ENCODE peak calls at places on chromosomes 2 and 18, in six cellular contexts. F, C, O, A, Z and L are unnamed samples.

GRCh38 chr18:54148678-54149077 is 75.8 kb downstream of the MBD2 start:
- DNase-seq in C (no peak), F (no peak), A (no peak), O (no peak), Z (no peak), L (no peak)

GRCh38 chr2:111900859-111901258 is 2.5 kb downstream of the MERTK start:
- DNase-seq in C (no peak), O (no peak), Z (no peak), F (peak), A (no peak), L (no peak)

GRCh38 chr2:8115966-8116365 is 565.9 kb upstream of the ID2 start:
- DNase-seq in O (no peak), Z (no peak), A (no peak), C (no peak), F (peak), L (no peak)

GRCh38 chr18:40624959-40625358 is 1330.1 kb upstream of the PIK3C3 start:
- DNase-seq in Z (no peak), A (no peak), O (no peak), C (no peak), F (no peak), L (no peak)

GRCh38 chr2:166926657-166927056 is 38.4 kb downstream of the XIRP2 start:
- DNase-seq in O (no peak), A (no peak), C (no peak), F (no peak), Z (no peak), L (no peak)

GRCh38 chr2:45960057-45960863 is 308.8 kb downstream of the PRKCE start:
- DNase-seq in Z (no peak), C (no peak), A (no peak), O (no peak), F (no peak), L (no peak)

GRCh38 chr18:54712315-54712714 is 116.0 kb upstream of the RAB27B start:
- DNase-seq in A (no peak), O (no peak), F (peak), C (peak), Z (no peak), L (no peak)

GRCh38 chr18:44681039-44681595 is 429 bp downstream of the SETBP1 start:
- DNase-seq in O (no peak), A (no peak), F (peak), Z (no peak), C (no peak), L (no peak)

GRCh38 chr2:205868773-205869333 is 186.6 kb downstream of the NRP2 start:
- DNase-seq in C (peak), O (no peak), F (no peak), Z (no peak), A (no peak), L (no peak)

GRCh38 chr2:164664070-164664469 is 42.8 kb upstream of the GRB14 start:
- DNase-seq in A (no peak), F (no peak), C (no peak), O (no peak), Z (no peak), L (no peak)

GRCh38 chr2:174965992-174966789 is 39.0 kb downstream of the CHN1 start:
- DNase-seq in Z (no peak), C (no peak), O (no peak), A (no peak), F (peak), L (no peak)

GRCh38 chr2:224973112-224974016 is 68.9 kb downstream of the DOCK10 start:
- DNase-seq in A (peak), Z (no peak), F (peak), O (no peak), C (peak), L (no peak)

GRCh38 chr18:7603259-7604000 is 36.3 kb downstream of the PTPRM start:
- DNase-seq in F (no peak), C (no peak), A (no peak), O (no peak), Z (no peak), L (no peak)

GRCh38 chr2:231190531-231191197 is 7.8 kb upstream of the ARMC9 start:
- DNase-seq in O (no peak), Z (peak), F (peak), A (peak), C (no peak), L (peak)

GRCh38 chr2:38245114-38245641 is 131.9 kb downstream of the ATL2 start:
- DNase-seq in A (no peak), F (peak), C (peak), O (no peak), Z (no peak), L (no peak)

GRCh38 chr18:9684901-9685738 is 23.0 kb upstream of the RAB31 start:
- DNase-seq in Z (peak), C (no peak), F (peak), A (no peak), O (no peak), L (no peak)

GRCh38 chr2:190762569-190762968 is 113.7 kb downstream of the NAB1 start:
- DNase-seq in A (no peak), C (no peak), O (no peak), Z (no peak), F (no peak), L (no peak)

GRCh38 chr2:8515864-8516533 is 165.9 kb upstream of the ID2 start:
- DNase-seq in F (no peak), Z (no peak), A (no peak), C (no peak), O (no peak), L (no peak)

GRCh38 chr2:170498559-170498958 is 216.6 kb upstream of the SP5 start:
- DNase-seq in Z (no peak), O (no peak), C (no peak), F (no peak), A (no peak), L (no peak)

GRCh38 chr2:23312996-23313606 is 71.9 kb upstream of the KLHL29 start:
- DNase-seq in F (no peak), C (no peak), A (no peak), Z (no peak), O (no peak), L (no peak)

GRCh38 chr18:61082976-61083630 is 250.1 kb upstream of the CDH20 start:
- DNase-seq in C (no peak), A (no peak), Z (no peak), F (no peak), O (no peak), L (no peak)

GRCh38 chr18:60534539-60534938 is 162.0 kb upstream of the MC4R start:
- DNase-seq in C (peak), A (no peak), Z (no peak), F (peak), O (no peak), L (no peak)

GRCh38 chr2:119950966-119951365 is 61.9 kb upstream of the EPB41L5 start:
- DNase-seq in F (no peak), C (no peak), O (no peak), A (no peak), Z (no peak), L (no peak)

GRCh38 chr2:156322103-156322671 is 10.3 kb downstream of the NR4A2 start:
- DNase-seq in F (no peak), C (no peak), Z (no peak), A (no peak), O (no peak), L (no peak)

GRCh38 chr2:4091013-4091412 is 387.6 kb downstream of the DCDC2C start:
- DNase-seq in F (no peak), C (no peak), Z (no peak), A (no peak), O (no peak), L (no peak)

GRCh38 chr2:173496746-173497145 is 142.1 kb downstream of the CDCA7 start:
- DNase-seq in O (no peak), C (peak), F (peak), A (no peak), Z (no peak), L (no peak)

GRCh38 chr2:133982231-133982630 is 271.6 kb upstream of the MGAT5 start:
- DNase-seq in Z (no peak), C (no peak), A (no peak), F (no peak), O (no peak), L (no peak)

GRCh38 chr2:126663184-126663963 is 7.4 kb downstream of the GYPC start:
- DNase-seq in Z (no peak), O (no peak), F (no peak), C (no peak), A (no peak), L (no peak)

GRCh38 chr2:86016581-86016980 is 89.1 kb downstream of the POLR1A start:
- DNase-seq in C (no peak), Z (no peak), A (no peak), F (no peak), O (no peak), L (no peak)

GRCh38 chr18:79944126-79944731 is 7.2 kb downstream of the SLC66A2 start:
- DNase-seq in O (no peak), A (no peak), F (no peak), C (no peak), Z (no peak), L (no peak)

GRCh38 chr2:18950598-18950933 is 361.2 kb upstream of the NT5C1B start:
- DNase-seq in O (no peak), C (no peak), Z (no peak), F (peak), A (no peak), L (no peak)

GRCh38 chr2:10919415-10919775 is 7.7 kb downstream of the KCNF1 start:
- DNase-seq in C (no peak), Z (no peak), O (no peak), A (no peak), F (no peak), L (no peak)

GRCh38 chr2:1793868-1794445 is 49.6 kb upstream of the PXDN start:
- DNase-seq in A (no peak), C (no peak), Z (peak), F (no peak), O (no peak), L (no peak)

GRCh38 chr2:186755066-186755465 is 61.2 kb downstream of the FAM171B start:
- DNase-seq in Z (no peak), F (peak), A (no peak), C (no peak), O (no peak), L (no peak)

GRCh38 chr18:73880387-73880786 is 267.2 kb downstream of the FBXO15 start:
- DNase-seq in O (no peak), A (no peak), F (no peak), C (no peak), Z (no peak), L (no peak)

GRCh38 chr2:119683074-119683716 is 4.2 kb downstream of the TMEM177 start:
- DNase-seq in C (no peak), O (no peak), A (no peak), F (no peak), Z (no peak), L (no peak)

DNA sequence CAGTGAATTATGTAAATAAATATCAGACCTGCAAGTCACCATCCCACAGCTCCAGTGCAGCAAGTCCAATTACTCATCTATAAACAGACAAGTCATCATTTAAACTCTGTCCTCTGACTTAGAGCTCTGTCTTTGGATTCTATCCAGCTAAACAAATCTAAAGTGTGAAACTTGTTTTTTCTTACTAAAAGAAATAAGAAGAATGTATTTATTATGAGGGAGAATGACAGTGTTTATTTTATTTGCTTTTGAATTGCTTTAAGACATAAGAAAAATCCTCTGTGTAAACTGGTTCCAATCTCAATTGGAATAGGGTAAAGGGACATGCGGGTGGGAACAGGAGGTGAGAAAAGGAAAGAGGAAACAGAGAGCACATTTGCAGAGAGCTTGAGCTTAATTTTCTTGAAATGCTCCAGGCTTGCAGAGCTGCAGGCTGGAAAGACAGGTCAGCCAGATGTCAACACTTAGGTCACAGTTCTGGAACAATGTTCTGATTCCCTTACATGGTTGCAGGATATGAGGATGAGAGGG is 355.8 kb downstream of the MEIS1 start:
- DNase-seq in C (peak), F (peak), A (no peak), O (no peak), Z (no peak), L (no peak)
- H3K27ac ChIP-seq in C (no peak), F (no peak), A (no peak), O (no peak), Z (no peak), L (no peak)

DNA sequence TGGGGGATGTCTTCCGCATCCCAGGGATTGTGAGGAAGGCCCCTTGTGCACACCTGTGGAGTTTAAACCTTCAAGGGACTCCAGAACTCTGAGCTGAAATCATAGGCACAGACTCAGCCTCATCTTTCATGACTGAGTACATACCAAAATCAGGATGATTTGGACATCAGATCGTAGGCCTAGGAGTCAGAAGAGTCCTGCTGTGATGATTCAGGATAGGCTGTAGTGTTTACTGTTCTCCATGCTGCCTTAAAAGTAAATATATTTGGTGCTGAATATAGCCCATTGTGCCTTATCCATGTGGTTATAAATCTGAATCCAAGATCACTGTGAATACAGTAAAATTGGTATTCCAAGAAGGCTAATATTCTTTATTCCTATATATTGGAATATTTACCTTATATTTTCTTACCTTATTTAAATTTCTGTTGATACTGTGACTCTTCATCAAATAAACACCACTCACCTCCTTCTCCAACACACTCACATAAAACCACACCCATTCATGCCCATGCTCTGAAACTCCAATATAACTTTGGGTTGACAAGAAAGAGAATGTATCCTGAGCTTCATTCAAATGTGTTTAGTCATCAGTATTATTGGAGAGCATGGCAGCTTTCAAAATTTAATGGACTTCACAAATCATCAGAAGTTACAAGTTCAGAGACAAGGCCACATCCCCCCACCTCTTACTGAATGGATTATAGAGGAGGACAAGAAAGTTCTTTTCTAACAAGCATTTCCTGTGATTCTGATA is 561.4 kb upstream of the LINC00305 start:
- DNase-seq in A (no peak), O (no peak), F (no peak), C (peak), Z (no peak), L (no peak)
- H3K27ac ChIP-seq in A (no peak), O (no peak), F (no peak), C (no peak), Z (no peak), L (no peak)

DNA sequence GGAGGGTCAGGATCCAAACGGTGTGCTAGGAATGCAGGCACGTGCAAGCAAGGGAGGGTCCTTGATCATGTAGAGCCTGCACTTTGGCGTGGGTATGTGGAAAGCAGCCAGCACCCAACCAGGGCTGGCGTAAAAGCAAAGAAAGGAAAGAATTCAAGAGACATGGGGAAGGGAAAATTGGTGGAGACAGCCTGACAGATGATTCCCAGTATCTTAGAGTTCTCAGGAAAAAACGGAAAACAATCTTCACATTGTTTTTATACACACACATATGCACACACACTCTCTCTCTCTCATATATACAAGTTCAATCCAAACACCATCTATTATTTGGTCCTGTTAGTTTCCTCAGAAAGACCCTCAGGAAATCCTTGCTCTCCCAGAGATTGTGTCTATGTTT is 46.4 kb downstream of the LTBP1 start:
- DNase-seq in F (no peak), C (no peak), O (no peak), A (no peak), Z (no peak), L (no peak)
- H3K27ac ChIP-seq in F (no peak), C (no peak), O (no peak), A (no peak), Z (no peak), L (no peak)

GRCh38 chr2:16652296-16653082 is 13.1 kb downstream of the CYRIA start:
- DNase-seq in A (no peak), Z (no peak), O (no peak), F (no peak), C (no peak), L (no peak)

GRCh38 chr2:16655457-16655837 is 10.2 kb downstream of the CYRIA start:
- DNase-seq in O (no peak), Z (no peak), A (no peak), F (no peak), C (no peak), L (no peak)

GRCh38 chr2:16653083-16653375 is 12.6 kb downstream of the CYRIA start:
- DNase-seq in A (no peak), O (no peak), Z (peak), F (no peak), C (peak), L (no peak)

GRCh38 chr2:16654775-16655456 is 10.7 kb downstream of the CYRIA start:
- DNase-seq in C (no peak), F (no peak), O (no peak), Z (no peak), A (no peak), L (no peak)

GRCh38 chr2:16653799-16654198 is 11.8 kb downstream of the CYRIA start:
- DNase-seq in A (no peak), O (no peak), Z (no peak), C (no peak), F (no peak), L (no peak)
- H3K27ac ChIP-seq in A (no peak), O (no peak), Z (peak), C (no peak), F (no peak), L (no peak)